ENCODE peak calls at places on chromosome 5, in seven cellular contexts. One of them, this sample, is unnamed. For H3K4me1, the result is how much of the 10 kb centered on the place peaks cover.

GRCh38 chr5:148924817-148925216 is 98.4 kb downstream of the ADRB2 start:
- DNase-seq in mammary epithelial cell: peak
- DNase-seq in heart left ventricle: peak
- DNase-seq in mesendoderm: no peak
- DNase-seq in neural progenitor cell: no peak
- DNase-seq in cardiac muscle cell: no peak
- DNase-seq in GM12878: no peak
- DNase-seq in this sample: no peak

GRCh38 chr5:14581891-14582796 is 552 bp downstream of the OTULINL start:
- DNase-seq in mammary epithelial cell: peak
- DNase-seq in heart left ventricle: peak
- DNase-seq in mesendoderm: peak
- DNase-seq in neural progenitor cell: peak
- DNase-seq in cardiac muscle cell: peak
- DNase-seq in GM12878: no peak
- DNase-seq in this sample: peak

GRCh38 chr5:25006734-25007133 is 362.0 kb upstream of the CDH10 start:
- DNase-seq in mammary epithelial cell: peak
- DNase-seq in heart left ventricle: no peak
- DNase-seq in mesendoderm: peak
- DNase-seq in neural progenitor cell: peak
- DNase-seq in cardiac muscle cell: no peak
- DNase-seq in GM12878: no peak
- DNase-seq in this sample: no peak

GRCh38 chr5:175842947-175843793 is 28.2 kb upstream of the CPLX2 start:
- DNase-seq in mammary epithelial cell: peak
- DNase-seq in heart left ventricle: no peak
- DNase-seq in mesendoderm: peak
- DNase-seq in neural progenitor cell: peak
- DNase-seq in cardiac muscle cell: peak
- DNase-seq in GM12878: no peak
- DNase-seq in this sample: no peak

GRCh38 chr5:132506094-132506692 is 15.6 kb upstream of the IRF1 start:
- DNase-seq in mammary epithelial cell: peak
- DNase-seq in heart left ventricle: no peak
- DNase-seq in mesendoderm: peak
- DNase-seq in neural progenitor cell: peak
- DNase-seq in cardiac muscle cell: peak
- DNase-seq in GM12878: no peak
- DNase-seq in this sample: no peak

GRCh38 chr5:93990504-93991085 is 249.2 kb upstream of the POU5F2 start:
- DNase-seq in mammary epithelial cell: no peak
- DNase-seq in heart left ventricle: no peak
- DNase-seq in mesendoderm: peak
- DNase-seq in neural progenitor cell: peak
- DNase-seq in cardiac muscle cell: peak
- DNase-seq in GM12878: no peak
- DNase-seq in this sample: no peak

GRCh38 chr5:8522635-8523034 is 653.7 kb downstream of the MTRR start:
- DNase-seq in mammary epithelial cell: no peak
- DNase-seq in heart left ventricle: no peak
- DNase-seq in mesendoderm: peak
- DNase-seq in neural progenitor cell: no peak
- DNase-seq in cardiac muscle cell: no peak
- DNase-seq in GM12878: no peak
- DNase-seq in this sample: no peak

GRCh38 chr5:79111387-79111959 is at the start of gene BHMT:
- DNase-seq in mammary epithelial cell: no peak
- DNase-seq in heart left ventricle: no peak
- DNase-seq in mesendoderm: no peak
- DNase-seq in neural progenitor cell: peak
- DNase-seq in cardiac muscle cell: no peak
- DNase-seq in GM12878: no peak
- DNase-seq in this sample: no peak

GRCh38 chr5:173888473-173889135 is 455 bp downstream of the CPEB4 start:
- DNase-seq in mammary epithelial cell: no peak
- DNase-seq in heart left ventricle: peak
- DNase-seq in mesendoderm: peak
- DNase-seq in neural progenitor cell: peak
- DNase-seq in cardiac muscle cell: peak
- DNase-seq in GM12878: no peak
- DNase-seq in this sample: peak

DNA sequence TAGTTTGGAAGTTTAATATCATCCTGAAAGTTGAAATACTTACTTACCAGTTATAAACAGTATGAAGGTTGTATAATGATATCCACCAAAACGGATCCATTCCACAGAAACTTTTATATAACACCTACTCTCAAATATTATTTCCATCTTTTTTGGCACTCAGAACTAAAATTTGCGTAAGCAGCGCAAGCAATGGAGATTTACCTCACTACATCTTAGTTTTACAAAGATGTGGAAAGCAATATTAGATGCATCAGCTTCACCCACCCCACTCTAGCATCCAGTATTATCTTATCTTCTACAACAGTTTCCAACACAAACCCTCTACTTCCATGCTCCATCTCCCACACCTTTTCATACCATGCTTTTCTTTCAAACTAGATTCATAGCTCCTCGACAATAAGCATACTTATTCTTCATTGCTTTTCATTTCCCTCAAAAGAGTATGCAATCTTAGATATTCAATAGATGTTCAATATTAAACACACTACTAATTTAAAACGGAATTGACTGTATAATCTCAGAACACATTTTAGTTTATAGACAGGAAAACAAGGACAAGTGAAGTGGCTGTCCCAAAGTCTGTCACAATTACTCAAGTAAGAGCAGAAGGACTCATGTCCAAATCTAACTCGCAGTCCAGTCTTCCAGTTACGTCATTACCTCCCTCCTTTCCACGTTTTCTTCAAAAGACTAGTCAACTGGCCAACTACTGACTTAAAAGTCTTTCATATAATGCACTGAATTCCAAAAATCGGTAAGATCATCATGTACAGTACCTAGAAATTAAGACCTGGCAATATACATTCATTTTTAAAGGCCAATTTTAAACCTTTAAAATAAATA is 2.2 kb downstream of the PPP2CA start:
- DNase-seq in mammary epithelial cell: no peak
- DNase-seq in heart left ventricle: no peak
- DNase-seq in mesendoderm: no peak
- DNase-seq in neural progenitor cell: no peak
- DNase-seq in cardiac muscle cell: no peak
- DNase-seq in GM12878: no peak
- DNase-seq in this sample: no peak
- H3K27ac ChIP-seq in mammary epithelial cell: peak
- H3K27ac ChIP-seq in heart left ventricle: peak
- H3K27ac ChIP-seq in mesendoderm: no peak
- H3K27ac ChIP-seq in neural progenitor cell: no peak
- H3K27ac ChIP-seq in cardiac muscle cell: no peak
- H3K27ac ChIP-seq in GM12878: peak
- H3K27ac ChIP-seq in this sample: peak

DNA sequence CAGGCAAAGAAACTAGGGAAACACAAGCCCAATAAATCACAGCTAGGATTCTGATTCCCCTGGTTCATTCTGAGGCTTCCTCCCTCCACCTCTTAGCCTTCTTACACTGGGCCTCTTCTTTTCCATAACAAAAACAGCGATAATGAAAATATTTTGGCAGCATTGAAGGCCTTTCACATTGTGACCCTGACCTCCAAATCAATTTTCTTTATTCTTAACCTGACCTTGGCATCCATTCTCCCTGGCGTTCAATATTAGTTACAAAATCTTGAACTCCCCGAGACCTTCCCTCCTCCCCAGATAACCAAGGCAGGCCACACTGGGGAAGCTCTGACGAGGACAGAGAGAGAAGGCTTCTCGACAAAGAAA is 399.9 kb downstream of the ZSWIM6 start:
- DNase-seq in mammary epithelial cell: no peak
- DNase-seq in heart left ventricle: no peak
- DNase-seq in mesendoderm: peak
- DNase-seq in neural progenitor cell: no peak
- DNase-seq in cardiac muscle cell: no peak
- DNase-seq in GM12878: no peak
- DNase-seq in this sample: no peak
- H3K4me1 ChIP-seq in mammary epithelial cell: under half
- H3K4me1 ChIP-seq in heart left ventricle: under half
- H3K4me1 ChIP-seq in mesendoderm: under half
- H3K4me1 ChIP-seq in neural progenitor cell: under half
- H3K4me1 ChIP-seq in cardiac muscle cell: under half
- H3K4me1 ChIP-seq in GM12878: under half
- H3K4me1 ChIP-seq in this sample: under half

GRCh38 chr5:141604318-141604717 is 14.5 kb downstream of the DIAPH1 start:
- DNase-seq in mammary epithelial cell: peak
- DNase-seq in heart left ventricle: peak
- DNase-seq in mesendoderm: peak
- DNase-seq in neural progenitor cell: peak
- DNase-seq in cardiac muscle cell: peak
- DNase-seq in GM12878: no peak
- DNase-seq in this sample: peak
- H3K4me3 ChIP-seq in mammary epithelial cell: no peak
- H3K4me3 ChIP-seq in heart left ventricle: peak
- H3K4me3 ChIP-seq in mesendoderm: no peak
- H3K4me3 ChIP-seq in neural progenitor cell: no peak
- H3K4me3 ChIP-seq in cardiac muscle cell: no peak
- H3K4me3 ChIP-seq in GM12878: peak
- H3K4me3 ChIP-seq in this sample: no peak

GRCh38 chr5:145362261-145362660 is 472.9 kb downstream of the PRELID2 start:
- DNase-seq in mammary epithelial cell: peak
- DNase-seq in heart left ventricle: no peak
- DNase-seq in mesendoderm: no peak
- DNase-seq in neural progenitor cell: no peak
- DNase-seq in cardiac muscle cell: peak
- DNase-seq in GM12878: no peak
- DNase-seq in this sample: no peak

GRCh38 chr5:145365464-145365863 is 469.7 kb downstream of the PRELID2 start:
- DNase-seq in mammary epithelial cell: no peak
- DNase-seq in heart left ventricle: no peak
- DNase-seq in mesendoderm: no peak
- DNase-seq in neural progenitor cell: no peak
- DNase-seq in cardiac muscle cell: no peak
- DNase-seq in GM12878: no peak
- DNase-seq in this sample: no peak

DNA sequence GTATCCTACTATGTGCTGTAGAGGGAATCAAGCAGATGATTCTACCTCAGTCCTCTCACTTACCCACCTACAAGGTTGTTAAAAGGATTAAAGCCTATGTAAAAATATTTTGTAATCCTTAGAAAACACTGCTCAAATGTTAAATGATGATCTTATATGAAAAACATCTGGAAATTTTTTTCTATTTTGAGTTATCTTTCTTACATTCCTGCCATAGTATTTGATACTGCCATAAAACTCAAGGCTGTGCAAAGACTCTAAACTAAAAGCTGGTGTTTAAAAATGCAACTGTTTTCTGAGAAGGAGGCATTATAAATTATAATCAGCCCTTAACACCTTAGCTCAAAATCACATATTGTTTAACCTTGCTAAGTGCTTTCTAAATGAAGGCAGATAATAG is 474.2 kb downstream of the PRELID2 start:
- DNase-seq in mammary epithelial cell: no peak
- DNase-seq in heart left ventricle: no peak
- DNase-seq in mesendoderm: no peak
- DNase-seq in neural progenitor cell: no peak
- DNase-seq in cardiac muscle cell: peak
- DNase-seq in GM12878: no peak
- DNase-seq in this sample: no peak
- H3K27ac ChIP-seq in mammary epithelial cell: no peak
- H3K27ac ChIP-seq in heart left ventricle: no peak
- H3K27ac ChIP-seq in mesendoderm: no peak
- H3K27ac ChIP-seq in neural progenitor cell: no peak
- H3K27ac ChIP-seq in cardiac muscle cell: no peak
- H3K27ac ChIP-seq in GM12878: no peak
- H3K27ac ChIP-seq in this sample: no peak

GRCh38 chr5:177169271-177169670 is 35.7 kb downstream of the NSD1 start:
- DNase-seq in mammary epithelial cell: no peak
- DNase-seq in heart left ventricle: no peak
- DNase-seq in mesendoderm: no peak
- DNase-seq in neural progenitor cell: no peak
- DNase-seq in cardiac muscle cell: no peak
- DNase-seq in GM12878: no peak
- DNase-seq in this sample: no peak
- H3K4me1 ChIP-seq in mammary epithelial cell: under half
- H3K4me1 ChIP-seq in heart left ventricle: under half
- H3K4me1 ChIP-seq in mesendoderm: under half
- H3K4me1 ChIP-seq in neural progenitor cell: under half
- H3K4me1 ChIP-seq in cardiac muscle cell: under half
- H3K4me1 ChIP-seq in GM12878: under half
- H3K4me1 ChIP-seq in this sample: under half